ENCODE peak calls at places on chromosomes 16 and 17, in six cellular contexts. T is BE2C, W is pancreas, F is neural progenitor cell, Y is brain microvascular endothelial cell, U is choroid plexus epithelial cell. V is an unnamed sample.

GRCh38 chr16:1056196-1056595 is 16.4 kb upstream of the SSTR5 start:
- DNase-seq in W (no peak), F (no peak), T (no peak), Y (no peak), U (no peak), V (no peak)

GRCh38 chr17:78041401-78042179 is 83.1 kb downstream of the TNRC6C start:
- DNase-seq in U (no peak), Y (no peak), W (no peak), T (no peak), F (no peak), V (peak; percentile 57)

GRCh38 chr17:42135664-42136653 is 13.4 kb downstream of the HSPB9 start:
- DNase-seq in T (no peak), W (peak; percentile 93), U (peak; percentile 86), F (no peak), Y (peak; percentile 64), V (peak; percentile 53)

GRCh38 chr16:56576585-56577299 is 11.9 kb downstream of the MT4 start:
- DNase-seq in U (peak; percentile 78), Y (peak; percentile 31), T (peak; percentile 77), W (peak; percentile 92), F (peak; percentile 72), V (peak; percentile 68)

GRCh38 chr17:35148144-35148543 is 527 bp downstream of the UNC45B start:
- DNase-seq in U (no peak), W (no peak), F (no peak), Y (no peak), T (no peak), V (no peak)

GRCh38 chr17:79695293-79696158 is 35.2 kb upstream of the ENPP7 start:
- DNase-seq in W (no peak), Y (peak; percentile 17), U (peak; percentile 78), F (no peak), T (no peak), V (peak; percentile 77)

GRCh38 chr17:68961204-68961893 is 6.2 kb upstream of the ABCA8 start:
- DNase-seq in U (no peak), Y (no peak), T (no peak), F (no peak), W (no peak), V (no peak)

GRCh38 chr16:74923766-74924460 is 61.0 kb downstream of the WDR59 start:
- DNase-seq in T (no peak), Y (no peak), U (no peak), F (no peak), W (no peak), V (peak; percentile 41)

GRCh38 chr16:50154369-50154947 is 1.4 kb downstream of the TENT4B start:
- DNase-seq in T (no peak), Y (no peak), U (peak; percentile 40), F (no peak), W (no peak), V (no peak)

GRCh38 chr16:1422076-1422475 is 1.5 kb upstream of the UQCC4 start:
- DNase-seq in U (no peak), F (no peak), W (no peak), Y (no peak), T (no peak), V (no peak)

GRCh38 chr16:30736995-30737793 is 11.0 kb upstream of the PHKG2 start:
- DNase-seq in Y (no peak), U (no peak), T (no peak), W (no peak), F (no peak), V (no peak)

GRCh38 chr16:56357291-56357764 is 68.0 kb downstream of the AMFR start:
- DNase-seq in T (no peak), U (peak; percentile 73), F (peak; percentile 29), Y (peak; percentile 14), W (peak; percentile 58), V (peak; percentile 63)

GRCh38 chr17:46202482-46202881 is 9.3 kb upstream of the KANSL1 start:
- DNase-seq in Y (no peak), W (no peak), F (no peak), T (no peak), U (no peak), V (no peak)

GRCh38 chr17:5031365-5032082 is 3.7 kb downstream of the SLC52A1 start:
- DNase-seq in U (peak; percentile 83), T (peak; percentile 73), Y (peak; percentile 68), W (peak; percentile 78), F (peak; percentile 90), V (peak; percentile 74)

GRCh38 chr16:64011650-64012049 is 1110.2 kb downstream of the CDH11 start:
- DNase-seq in Y (no peak), W (no peak), F (no peak), T (no peak), U (no peak), V (no peak)

GRCh38 chr16:64012166-64012565 is 1109.7 kb downstream of the CDH11 start:
- DNase-seq in U (peak; percentile 7), Y (no peak), W (no peak), F (no peak), T (no peak), V (peak; percentile 2)

DNA sequence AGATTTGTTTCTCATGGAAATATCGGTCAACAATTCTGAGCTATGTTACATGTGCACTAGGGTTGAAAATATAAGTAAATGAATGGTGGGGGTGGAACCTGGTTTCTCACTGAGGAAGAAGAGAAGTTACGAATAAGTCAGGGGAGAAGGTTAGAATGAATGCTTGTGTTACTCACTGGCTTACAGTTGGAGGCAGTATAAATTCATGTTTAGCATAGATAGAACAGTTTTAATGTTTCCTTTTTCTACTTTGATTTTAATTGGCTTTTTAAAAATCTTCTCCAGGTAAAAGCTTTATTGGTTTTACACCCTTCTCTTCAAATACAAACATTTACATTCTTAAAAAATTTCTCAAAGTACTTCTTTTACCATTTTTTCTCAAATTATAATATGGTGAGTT is 1113.7 kb downstream of the CDH11 start:
- DNase-seq in W (no peak), U (peak; percentile 5), F (no peak), T (no peak), Y (no peak), V (peak; percentile 0)
- TF ChIP-seq CTCF in W (no peak), U (peak; percentile 22), F (no peak), T (no peak), Y (no peak), V (no peak)

GRCh38 chr16:54430491-54431030 is 144.0 kb upstream of the IRX3 start:
- DNase-seq in U (peak; percentile 58), Y (peak; percentile 28), T (no peak), W (no peak), F (peak; percentile 87), V (peak; percentile 73)

GRCh38 chr16:54429029-54429428 is 142.4 kb upstream of the IRX3 start:
- DNase-seq in T (no peak), U (no peak), Y (no peak), W (no peak), F (no peak), V (no peak)

GRCh38 chr16:54432481-54433229 is 146.1 kb upstream of the IRX3 start:
- DNase-seq in F (peak; percentile 64), Y (no peak), T (no peak), W (peak; percentile 44), U (no peak), V (no peak)

GRCh38 chr16:54431997-54432367 is 145.4 kb upstream of the IRX3 start:
- DNase-seq in W (no peak), T (no peak), F (no peak), U (no peak), Y (no peak), V (no peak)

DNA sequence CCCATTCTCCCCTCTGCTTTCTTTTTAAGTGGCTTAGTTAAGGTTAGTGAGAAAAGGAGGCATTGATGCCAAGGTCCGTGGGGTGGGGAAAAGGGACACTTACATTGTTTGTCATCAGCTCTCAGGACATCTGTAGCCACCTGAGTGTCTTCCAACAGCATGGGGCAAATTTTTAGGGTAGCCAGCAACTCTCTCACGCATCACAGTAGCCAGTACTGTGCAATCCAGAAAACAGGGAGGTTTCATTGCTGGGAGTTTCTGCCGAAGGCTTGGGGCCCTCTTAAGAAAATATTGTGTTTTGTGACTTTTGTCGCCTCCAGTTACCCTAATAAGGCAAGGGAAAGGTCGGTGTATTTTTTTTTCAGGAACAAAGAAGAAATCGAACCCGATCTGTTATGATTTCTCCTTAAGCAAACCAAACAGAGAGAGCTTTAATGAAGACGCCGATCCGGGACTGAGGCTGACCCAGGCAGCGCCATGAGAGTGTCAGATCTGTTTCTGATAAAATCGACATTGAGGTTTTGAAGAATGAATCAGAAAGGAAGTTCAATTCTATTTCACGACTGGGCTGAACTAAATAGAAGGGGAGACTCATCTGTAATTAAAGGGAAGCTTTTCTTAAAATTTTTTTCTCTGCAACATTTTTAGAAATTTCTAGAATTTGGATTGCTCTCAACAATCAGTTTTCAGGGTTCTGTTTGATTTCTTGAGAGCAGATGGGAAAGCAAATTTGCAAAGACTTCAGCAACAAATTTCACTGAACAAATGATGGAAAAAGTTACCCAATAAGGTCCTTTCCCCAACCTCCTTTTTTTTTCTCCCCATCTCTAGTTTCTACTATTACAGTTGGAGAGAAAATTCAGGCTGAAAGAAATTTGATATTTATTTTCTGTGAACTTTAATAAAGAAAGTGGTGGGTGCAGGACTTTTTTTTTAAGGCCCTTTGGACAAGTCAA is 144.7 kb upstream of the IRX3 start:
- DNase-seq in F (no peak), Y (no peak), W (no peak), T (no peak), U (peak; percentile 28), V (peak; percentile 23)
- H3K4me3 ChIP-seq in F (peak overlapping the region; percentile 7), Y (no peak overlapping the region), W (no peak overlapping the region), T (no peak overlapping the region), U (no peak overlapping the region), V (no peak overlapping the region)

DNA sequence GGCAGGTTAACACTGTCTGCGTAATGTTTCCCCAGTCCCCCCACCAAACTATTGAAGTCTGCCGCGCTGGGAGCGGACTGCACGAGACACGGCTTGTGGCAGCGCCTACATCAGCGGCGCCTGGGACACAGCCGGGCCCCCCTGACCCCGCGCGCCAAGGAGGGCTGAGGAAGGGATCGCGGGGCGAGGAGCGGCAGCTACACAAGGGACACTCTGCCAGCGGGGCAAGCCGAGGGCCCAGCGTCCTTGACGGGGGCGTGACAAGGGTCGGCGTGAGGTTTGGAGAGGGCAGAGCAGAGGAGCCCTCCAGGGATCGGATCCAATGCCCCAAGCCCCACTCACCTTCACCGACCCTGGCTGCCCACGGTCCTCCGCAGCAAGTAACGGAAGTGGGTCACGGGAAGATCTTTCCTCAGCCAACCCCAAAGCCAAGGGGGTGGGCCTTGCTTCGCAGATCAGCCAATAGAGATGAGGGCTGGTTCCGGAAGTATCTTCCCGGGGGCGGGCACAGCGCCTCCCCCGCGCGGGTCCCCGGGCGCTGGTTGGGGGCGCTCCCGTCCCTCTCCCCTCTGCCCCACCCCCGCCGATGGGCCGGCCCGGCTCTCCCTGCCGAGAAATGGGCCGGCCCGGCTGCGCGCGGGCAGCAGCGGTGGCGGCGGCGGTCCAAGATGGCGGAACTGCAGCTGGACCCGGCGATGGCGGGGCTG is at the start of the genes ATP5PD and KCTD2:
- DNase-seq in F (peak; percentile 97), T (peak; percentile 97), Y (peak; percentile 95), U (peak; percentile 98), W (peak; percentile 97), V (peak; percentile 97)
- TF ChIP-seq CTCF in F (no peak), T (no peak), Y (no peak), U (no peak), W (no peak), V (no peak)

GRCh38 chr17:74203439-74204240 is at the start of gene RPL38:
- DNase-seq in U (peak; percentile 99), W (peak; percentile 96), T (peak; percentile 97), Y (peak; percentile 97), F (peak; percentile 96), V (peak; percentile 98)

GRCh38 chr17:74204474-74204873 is 996 bp downstream of the RPL38 start:
- DNase-seq in T (no peak), U (no peak), W (no peak), Y (no peak), F (no peak), V (no peak)

GRCh38 chr17:74202879-74203432 is 522 bp upstream of the RPL38 start:
- DNase-seq in Y (no peak), F (no peak), W (no peak), T (peak; percentile 41), U (no peak), V (no peak)

GRCh38 chr17:74205274-74205673 is 1.8 kb downstream of the RPL38 start:
- DNase-seq in W (peak; percentile 24), F (no peak), Y (no peak), T (no peak), U (no peak), V (no peak)

GRCh38 chr17:74206332-74206818 is 2.9 kb downstream of the RPL38 start:
- DNase-seq in W (no peak), T (no peak), Y (no peak), F (no peak), U (no peak), V (no peak)
- H3K4me3 ChIP-seq in W (no peak overlapping the region), T (no peak overlapping the region), Y (no peak overlapping the region), F (no peak overlapping the region), U (no peak overlapping the region), V (no peak overlapping the region)

V was measured in fibroblast of the aortic adventitia.